ENCODE peak calls at places on chromosomes 5 and 9, in four cellular contexts. S is HepG2, O is K562, A is GM12878. N is an unnamed sample.

GRCh38 chr5:59615272-59615671 is 278.3 kb downstream of the PDE4D start:
- DNase-seq in S (no peak), O (no peak), A (no peak), N (no peak)

GRCh38 chr5:96861044-96861443 is 15.3 kb upstream of the ERAP2 start:
- DNase-seq in S (no peak), O (no peak), A (no peak), N (no peak)

GRCh38 chr5:13664377-13664776 is 280.1 kb downstream of the DNAH5 start:
- DNase-seq in S (no peak), O (no peak), A (no peak), N (no peak)

GRCh38 chr5:116507051-116507537 is 67.5 kb downstream of the SEMA6A start:
- DNase-seq in S (no peak), O (no peak), A (no peak), N (no peak)

GRCh38 chr9:21653091-21653490 is 149.3 kb upstream of the MTAP start:
- DNase-seq in S (no peak), O (no peak), A (no peak), N (no peak)

GRCh38 chr5:7868427-7868772 is 431 bp downstream of the FASTKD3 start:
- DNase-seq in S (no peak), O (no peak), A (no peak), N (no peak)

GRCh38 chr5:177389368-177390169 is 5.3 kb downstream of the SLC34A1 start:
- DNase-seq in S (peak), O (no peak), A (peak), N (peak)

GRCh38 chr9:4297795-4298254 is 2.0 kb downstream of the GLIS3 start:
- DNase-seq in S (peak), O (peak), A (no peak), N (no peak)

GRCh38 chr5:72252574-72253155 is 67.4 kb downstream of the MRPS27 start:
- DNase-seq in S (no peak), O (no peak), A (no peak), N (no peak)

GRCh38 chr5:143506881-143507552 is 103.5 kb upstream of the NR3C1 start:
- DNase-seq in S (peak), O (no peak), A (no peak), N (no peak)
- TF ChIP-seq CTCF in S (peak), O (no peak), A (no peak), N (no peak)

GRCh38 chr9:128056086-128056485 is 11.0 kb downstream of the NAIF1 start:
- DNase-seq in S (no peak), O (no peak), A (no peak), N (no peak)

GRCh38 chr9:128053560-128053959 is 13.6 kb downstream of the NAIF1 start:
- DNase-seq in S (no peak), O (no peak), A (no peak), N (no peak)

GRCh38 chr9:128056887-128057723 is 10.0 kb downstream of the NAIF1 start:
- DNase-seq in S (peak), O (peak), A (no peak), N (no peak)

GRCh38 chr9:128054090-128054489 is 13.0 kb downstream of the NAIF1 start:
- DNase-seq in S (no peak), O (no peak), A (no peak), N (no peak)

GRCh38 chr9:128055222-128056040 is 11.7 kb downstream of the NAIF1 start:
- DNase-seq in S (no peak), O (peak), A (no peak), N (no peak)
- TF ChIP-seq ZBTB33 in S (no peak), O (no peak), A (no peak), N (no peak)

GRCh38 chr5:132005591-132005990 is 5.9 kb downstream of the ACSL6 start:
- DNase-seq in S (no peak), O (no peak), A (no peak), N (no peak)
- TF ChIP-seq SP1 in S (no peak), O (no peak), A (no peak), N (no peak)

GRCh38 chr5:174340221-174340620 is 294.7 kb downstream of the NSG2 start:
- DNase-seq in S (no peak), O (no peak), A (no peak), N (no peak)

GRCh38 chr5:174343826-174344225 is 298.3 kb downstream of the NSG2 start:
- DNase-seq in S (no peak), O (no peak), A (no peak), N (no peak)

GRCh38 chr5:174347183-174347582 is 301.7 kb downstream of the NSG2 start:
- DNase-seq in S (no peak), O (no peak), A (no peak), N (no peak)

GRCh38 chr5:174342696-174343095 is 297.2 kb downstream of the NSG2 start:
- DNase-seq in S (no peak), O (no peak), A (no peak), N (no peak)

DNA sequence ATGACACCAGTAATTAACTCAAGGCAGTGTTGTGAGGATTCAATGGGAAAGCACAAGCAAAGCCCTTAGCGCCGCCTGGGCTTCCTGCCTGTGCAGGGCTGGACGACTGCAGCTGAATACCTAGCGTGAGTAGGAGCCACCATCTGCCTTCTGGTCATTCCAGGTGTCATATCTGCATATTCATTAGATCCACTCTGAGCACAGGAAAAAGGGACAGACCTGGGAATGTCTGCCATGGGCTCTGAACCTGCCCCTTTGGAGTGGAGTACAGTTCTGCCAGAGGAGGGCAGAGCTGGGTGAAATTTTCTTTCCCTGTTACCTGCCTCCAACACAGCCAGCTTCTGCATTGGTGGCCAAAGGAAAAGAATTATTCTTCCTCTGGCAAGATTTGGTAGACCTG is 298.8 kb downstream of the NSG2 start:
- DNase-seq in S (no peak), O (no peak), A (no peak), N (no peak)
- TF ChIP-seq CTCF in S (no peak), O (no peak), A (no peak), N (peak)

GRCh38 chr5:51394609-51395008 is 11.4 kb downstream of the ISL1 start:
- DNase-seq in S (no peak), O (no peak), A (no peak), N (no peak)

GRCh38 chr5:51396797-51397196 is 13.5 kb downstream of the ISL1 start:
- DNase-seq in S (no peak), O (no peak), A (no peak), N (no peak)

GRCh38 chr5:51395666-51396356 is 12.6 kb downstream of the ISL1 start:
- DNase-seq in S (no peak), O (no peak), A (no peak), N (no peak)

GRCh38 chr5:51392689-51393199 is 9.5 kb downstream of the ISL1 start:
- DNase-seq in S (no peak), O (no peak), A (no peak), N (no peak)

GRCh38 chr5:51395245-51395644 is 12.0 kb downstream of the ISL1 start:
- DNase-seq in S (no peak), O (no peak), A (no peak), N (no peak)
- TF ChIP-seq ZBTB33 in S (no peak), O (no peak), A (no peak), N (no peak)

DNA sequence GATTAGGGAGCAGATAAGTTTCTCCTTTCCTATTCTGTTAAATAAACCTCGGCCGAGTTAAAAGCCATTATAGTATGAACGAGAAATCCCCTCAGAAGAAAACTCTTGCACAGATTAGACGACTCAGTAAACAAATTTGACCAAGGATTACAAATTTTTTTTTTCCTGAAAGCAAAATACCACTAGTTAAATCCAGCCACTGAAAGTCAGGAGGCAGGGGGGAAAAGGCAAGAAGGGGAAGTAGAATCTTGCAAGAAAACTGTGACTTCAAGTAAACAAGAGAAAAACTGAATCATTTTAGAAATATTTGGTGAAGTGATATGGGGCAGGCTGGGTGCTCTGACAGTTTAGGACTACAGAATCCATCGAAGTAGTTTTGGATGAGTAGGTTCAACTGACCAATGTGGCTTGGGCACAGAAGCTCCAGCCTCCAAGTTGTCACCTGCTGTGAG is 251.0 kb downstream of the DENND1A start:
- DNase-seq in S (peak), O (no peak), A (no peak), N (no peak)
- TF ChIP-seq SP1 in S (no peak), O (no peak), A (no peak), N (no peak)

DNA sequence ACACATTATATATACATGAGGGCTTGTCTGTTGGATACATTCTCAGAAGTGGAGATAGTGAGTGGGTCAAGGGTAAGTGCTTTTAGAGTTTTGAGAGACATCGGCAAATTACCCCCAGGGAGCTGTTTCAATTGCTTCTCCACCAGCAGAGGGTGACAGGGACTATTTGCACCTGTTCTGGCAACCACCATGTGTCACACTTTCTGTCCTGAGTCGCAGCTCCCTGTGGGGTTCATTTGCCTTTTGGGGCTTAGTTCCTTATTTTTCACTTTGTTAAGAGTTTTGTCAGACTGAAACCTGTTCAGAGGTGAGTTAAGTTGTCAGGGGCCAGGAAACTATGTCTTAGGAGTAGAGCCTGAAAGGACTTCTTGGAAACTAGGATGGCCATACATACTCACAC is 20.1 kb upstream of the SLC36A1 start:
- DNase-seq in S (no peak), O (no peak), A (peak), N (no peak)
- TF ChIP-seq CTCF in S (no peak), O (peak), A (peak), N (no peak)

GRCh38 chr9:91420471-91421021 is 3.1 kb downstream of the NFIL3 start:
- DNase-seq in S (peak), O (no peak), A (no peak), N (no peak)

GRCh38 chr9:91421987-91422765 is 1.5 kb downstream of the NFIL3 start:
- DNase-seq in S (peak), O (no peak), A (no peak), N (no peak)

GRCh38 chr9:91421022-91421765 is 2.4 kb downstream of the NFIL3 start:
- DNase-seq in S (peak), O (no peak), A (no peak), N (no peak)

GRCh38 chr9:91417602-91418218 is 5.9 kb downstream of the NFIL3 start:
- DNase-seq in S (no peak), O (no peak), A (no peak), N (no peak)

DNA sequence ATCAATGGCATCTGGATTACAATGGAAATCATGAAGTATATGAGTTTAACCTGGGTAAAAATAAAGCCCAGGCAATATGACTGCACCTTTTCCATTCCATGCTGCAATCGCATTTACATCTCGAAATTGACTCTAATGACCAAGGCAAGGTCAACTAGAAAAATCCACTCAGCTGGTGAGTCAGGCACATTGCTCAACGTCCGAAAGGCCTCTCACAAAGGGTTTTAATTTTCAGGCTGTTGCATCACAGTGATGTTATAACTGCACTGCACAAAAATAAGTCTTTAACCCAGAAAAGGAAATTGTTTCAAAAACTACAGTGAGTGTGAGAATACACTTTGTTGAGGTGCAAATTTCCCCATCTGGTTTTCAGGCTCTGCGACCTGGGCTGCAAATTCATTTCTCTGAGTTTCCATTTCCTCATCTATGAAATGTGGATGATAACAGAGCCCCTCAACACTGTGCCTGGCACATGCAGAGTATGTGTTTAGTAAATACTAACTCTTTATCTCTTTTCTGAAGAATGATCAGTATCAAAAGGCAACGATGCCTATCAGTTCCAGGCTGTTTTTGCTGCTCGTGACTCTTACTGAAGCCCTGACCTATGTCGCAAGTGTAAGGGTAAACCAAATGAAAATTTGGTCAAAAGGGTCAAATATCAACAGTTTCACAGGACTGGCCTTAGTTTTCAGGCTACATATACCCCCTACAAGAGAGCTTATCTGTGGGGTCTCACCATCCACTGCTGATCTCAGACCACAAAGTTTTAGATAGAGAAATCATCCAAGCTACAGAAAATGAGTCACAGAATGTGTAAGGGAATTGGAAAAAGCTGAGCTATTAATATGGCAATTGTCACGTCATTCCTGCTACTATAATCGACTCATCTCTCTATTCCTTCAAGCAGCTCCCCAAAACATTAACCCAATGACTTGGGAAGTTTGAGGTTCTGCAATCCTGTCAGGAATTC is 4.1 kb downstream of the NFIL3 start:
- DNase-seq in S (peak), O (no peak), A (no peak), N (peak)
- TF ChIP-seq ZBTB33 in S (peak), O (no peak), A (no peak), N (no peak)

DNA sequence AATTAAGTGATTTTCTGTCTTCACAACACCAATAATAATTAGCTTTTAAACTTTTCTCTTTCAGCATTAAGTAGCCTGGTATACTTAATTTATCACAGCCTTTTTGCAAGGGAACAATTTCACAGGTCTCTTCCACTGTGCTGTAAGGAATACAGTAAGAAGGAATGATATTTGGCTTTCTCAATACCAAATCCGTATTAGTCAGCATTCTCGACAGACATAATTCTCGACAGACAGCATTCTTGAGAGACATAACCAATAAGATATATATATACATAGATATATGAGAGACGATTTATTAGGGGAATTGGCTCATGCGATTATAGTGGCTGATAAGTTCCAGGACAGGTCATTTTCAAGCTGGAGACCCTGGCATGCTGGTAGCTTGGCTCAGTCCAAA is 18.0 kb downstream of the PRKAA1 start:
- DNase-seq in S (no peak), O (no peak), A (no peak), N (no peak)
- TF ChIP-seq SP1 in S (no peak), O (no peak), A (no peak), N (no peak)

GRCh38 chr5:27475063-27475462 is 436.7 kb upstream of the CDH9 start:
- DNase-seq in S (no peak), O (no peak), A (no peak), N (no peak)
- TF ChIP-seq CTCF in S (no peak), O (no peak), A (no peak), N (no peak)

N was measured in HCT116.